ENCODE peak calls at places on chromosomes 4 and X, in six cellular contexts. F is hepatocyte, Z is GM12878, A is GM23248, D is mammary epithelial cell, M is OCI-LY7. E is an unnamed sample. For H3K4me1, the result is how much of the 10 kb centered on the place peaks cover.

GRCh38 chr4:73828945-73829344 is 7.5 kb upstream of the CXCL6 start:
- DNase-seq in D (peak), M (no peak), F (no peak), A (peak), Z (no peak), E (no peak)

GRCh38 chr4:66943117-66943516 is 602.2 kb downstream of the CENPC start:
- DNase-seq in D (no peak), F (no peak), M (no peak), Z (no peak), A (no peak), E (no peak)

GRCh38 chr4:186002853-186003252 is 66.1 kb upstream of the TLR3 start:
- DNase-seq in F (no peak), Z (no peak), D (no peak), M (no peak), A (no peak), E (no peak)

GRCh38 chrX:6432211-6432610 is 102.7 kb downstream of the VCX3A start:
- DNase-seq in M (no peak), A (no peak), Z (no peak), D (no peak), F (no peak), E (no peak)

GRCh38 chr4:174538876-174539250 is 16.6 kb upstream of the HPGD start:
- DNase-seq in F (no peak), A (no peak), Z (no peak), D (peak), M (no peak), E (no peak)

GRCh38 chrX:95754411-95754810 is 930.2 kb upstream of the DIAPH2 start:
- DNase-seq in D (no peak), A (no peak), M (no peak), Z (no peak), F (no peak), E (no peak)

GRCh38 chr4:120918788-120919187 is 3.7 kb downstream of the PRDM5 start:
- DNase-seq in Z (no peak), D (no peak), M (no peak), A (peak), F (no peak), E (no peak)

GRCh38 chr4:98318521-98318920 is 57.3 kb downstream of the RAP1GDS1 start:
- DNase-seq in A (no peak), D (peak), F (no peak), M (no peak), Z (no peak), E (no peak)

GRCh38 chrX:50049228-50049627 is 126.8 kb downstream of the CLCN5 start:
- DNase-seq in F (no peak), A (no peak), M (no peak), D (peak), Z (no peak), E (no peak)

GRCh38 chrX:152028611-152029010 is 54.1 kb upstream of the GABRE start:
- DNase-seq in A (no peak), M (no peak), F (no peak), Z (no peak), D (no peak), E (no peak)

GRCh38 chr4:81085291-81085690 is 54.8 kb downstream of the BMP3 start:
- DNase-seq in M (no peak), Z (no peak), F (no peak), A (peak), D (no peak), E (no peak)

DNA sequence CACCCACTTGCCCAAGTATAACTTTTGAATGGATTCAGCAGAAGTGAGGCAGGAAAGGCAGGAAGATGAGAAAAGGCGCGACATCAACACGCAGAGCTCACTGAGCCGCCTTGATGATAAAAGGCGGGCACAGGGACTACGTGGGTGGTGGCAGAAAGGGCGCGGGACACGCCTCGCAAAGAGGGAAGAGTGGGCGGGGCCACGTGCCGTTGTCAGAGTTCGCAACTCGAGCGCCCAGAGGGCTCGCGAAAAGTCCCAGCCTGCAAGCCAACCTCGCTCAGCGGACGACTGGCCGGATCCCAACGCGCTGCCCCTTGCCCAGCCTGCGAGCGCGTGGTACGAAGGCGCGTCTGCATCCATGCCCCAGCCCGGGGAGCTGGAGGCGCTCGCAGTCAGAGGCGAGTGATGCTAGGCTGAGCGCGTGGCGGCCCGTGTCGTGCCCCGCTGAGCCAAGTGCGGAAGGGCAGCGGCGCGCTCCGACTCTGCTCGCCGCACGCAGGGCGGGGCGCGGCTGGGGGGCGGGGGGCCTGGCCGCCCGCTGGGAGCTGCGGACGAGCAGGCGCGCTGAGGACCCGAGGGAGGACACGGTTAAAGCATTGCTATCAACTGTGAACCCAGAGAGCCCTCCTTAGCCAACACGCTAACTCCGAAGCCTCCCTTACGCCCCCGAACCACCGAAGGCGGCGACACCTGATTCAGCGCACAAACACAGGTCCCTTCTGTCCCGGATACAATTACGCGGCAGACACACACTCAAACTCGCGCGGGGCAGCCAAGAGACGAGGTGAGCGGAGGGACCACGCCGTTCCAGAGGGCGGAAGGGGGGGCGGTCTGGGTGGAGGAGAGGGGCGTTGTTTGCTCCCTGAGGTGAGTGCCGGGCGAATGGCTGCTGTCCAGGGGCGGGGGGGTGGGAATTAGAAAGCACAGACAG is at the start of gene UGT8:
- DNase-seq in D (peak), Z (no peak), A (peak), F (peak), M (peak), E (no peak)
- H3K4me3 ChIP-seq in D (peak), Z (peak), A (peak), F (peak), M (peak), E (peak)

GRCh38 chr4:7423391-7423790 is 11.3 kb downstream of the PSAPL1 start:
- DNase-seq in A (no peak), F (no peak), Z (no peak), M (no peak), D (no peak), E (no peak)
- H2AFZ ChIP-seq in A (no peak), F (no peak), Z (no peak), M (no peak), D (no peak), E (no peak)

GRCh38 chrX:17546356-17546755 is 171.4 kb downstream of the NHS start:
- DNase-seq in A (no peak), F (no peak), M (no peak), D (no peak), Z (no peak), E (no peak)
- H3K4me1 ChIP-seq in A (under half), F (under half), M (under half), D (under half), Z (under half), E (under half)

DNA sequence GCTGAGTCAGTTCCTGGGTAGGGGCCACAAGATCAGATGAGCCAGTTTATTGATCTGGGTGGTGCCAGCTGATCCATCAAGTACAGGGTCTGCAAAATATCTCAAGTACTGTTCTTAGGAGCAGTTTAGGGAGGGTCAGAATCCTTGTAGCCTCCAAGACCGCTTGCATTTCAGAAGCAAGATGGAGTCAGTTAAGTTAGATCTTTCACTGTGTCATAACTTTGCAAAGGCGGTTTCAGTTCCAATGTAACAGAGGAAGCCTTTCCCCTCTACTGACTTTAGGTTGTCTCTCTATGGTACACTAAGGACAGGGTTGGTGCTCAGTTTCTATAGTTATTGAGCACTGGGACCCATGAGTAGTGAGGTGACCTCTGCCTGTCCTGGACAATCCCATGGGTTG is 127.3 kb upstream of the WDR1 start:
- DNase-seq in F (no peak), M (no peak), D (no peak), Z (no peak), A (no peak), E (no peak)
- H3K4me3 ChIP-seq in F (no peak), M (no peak), D (no peak), Z (no peak), A (no peak), E (no peak)

GRCh38 chr4:105923507-105924238 is 28.4 kb downstream of the NPNT start:
- DNase-seq in D (peak), A (peak), F (peak), Z (no peak), M (no peak), E (no peak)
- H2AFZ ChIP-seq in D (no peak), A (no peak), F (no peak), Z (no peak), M (no peak), E (no peak)

E was measured in Karpas-422.